ENCODE peak calls at places on chromosomes 13 and 19, in nine cellular contexts. L is ovary, O is left lung, B is Peyer's patch, R is ascending aorta, H is mammary epithelial cell, W is neural progenitor cell, E is cardiac muscle cell, P is fibroblast of lung. G is an unnamed sample. For H3K4me1, the result is how much of the 10 kb centered on the place peaks cover.

GRCh38 chr19:42229263-42229854 is 9.2 kb downstream of the ZNF526 start:
- DNase-seq in P (no peak), W (no peak), E (no peak), O (no peak), H (no peak), L (no peak), R (no peak), B (no peak), G (no peak)

GRCh38 chr13:99656843-99657506 is 155.7 kb downstream of the TM9SF2 start:
- DNase-seq in H (no peak), L (no peak), B (no peak), P (no peak), O (no peak), W (peak), E (no peak), R (no peak), G (no peak)

GRCh38 chr19:2546128-2547032 is 70.5 kb downstream of the GADD45B start:
- DNase-seq in L (no peak), P (peak), B (peak), R (peak), O (peak), W (peak), H (no peak), E (peak), G (peak)

GRCh38 chr19:17448190-17448967 is at the start of gene TMEM221:
- DNase-seq in P (no peak), W (peak), E (peak), L (peak), O (no peak), B (peak), H (no peak), R (peak), G (peak)

GRCh38 chr19:49149652-49150105 is 5.5 kb downstream of the HRC start:
- DNase-seq in B (peak), H (peak), E (peak), L (peak), R (peak), O (peak), P (peak), W (peak), G (peak)

GRCh38 chr13:32381539-32381938 is 46.4 kb downstream of the N4BP2L1 start:
- DNase-seq in R (no peak), E (peak), P (peak), W (peak), L (peak), H (peak), B (no peak), O (no peak), G (no peak)

GRCh38 chr19:46441775-46442332 is 13.1 kb upstream of the PNMA8C start:
- DNase-seq in R (no peak), L (no peak), B (no peak), P (no peak), E (no peak), O (no peak), H (no peak), W (no peak), G (no peak)

GRCh38 chr19:29653398-29653797 is 11.9 kb upstream of the PLEKHF1 start:
- DNase-seq in P (no peak), W (no peak), B (peak), L (no peak), O (no peak), H (no peak), E (no peak), R (no peak), G (no peak)

GRCh38 chr19:1668339-1669123 is 16.1 kb upstream of the TCF3 start:
- DNase-seq in R (no peak), H (no peak), O (no peak), E (peak), B (peak), P (peak), L (no peak), W (peak), G (no peak)

GRCh38 chr13:60397693-60398437 is 845 bp downstream of the TDRD3 start:
- DNase-seq in L (peak), O (peak), W (peak), R (peak), E (peak), P (peak), H (peak), B (peak), G (peak)

GRCh38 chr13:37878496-37878895 is 8.9 kb upstream of the TRPC4 start:
- DNase-seq in E (no peak), B (no peak), R (no peak), L (no peak), P (peak), W (no peak), H (no peak), O (no peak), G (no peak)

GRCh38 chr19:55647732-55648656 is at the start of gene CCDC106:
- DNase-seq in O (no peak), B (peak), L (peak), E (peak), H (peak), R (peak), P (peak), W (peak), G (no peak)

GRCh38 chr19:44907613-44908012 is 2.0 kb downstream of the APOE start:
- DNase-seq in B (no peak), P (no peak), W (no peak), L (no peak), O (no peak), E (no peak), H (no peak), R (no peak), G (no peak)

GRCh38 chr13:27339299-27339698 is 68.7 kb downstream of the RASL11A start:
- DNase-seq in O (no peak), W (peak), R (no peak), L (no peak), B (peak), P (peak), H (peak), E (peak), G (no peak)
- TF ChIP-seq CTCF in O (peak), W (peak), R (no peak), L (no peak), B (peak), P (peak), H (peak), E (peak), G (no peak)

DNA sequence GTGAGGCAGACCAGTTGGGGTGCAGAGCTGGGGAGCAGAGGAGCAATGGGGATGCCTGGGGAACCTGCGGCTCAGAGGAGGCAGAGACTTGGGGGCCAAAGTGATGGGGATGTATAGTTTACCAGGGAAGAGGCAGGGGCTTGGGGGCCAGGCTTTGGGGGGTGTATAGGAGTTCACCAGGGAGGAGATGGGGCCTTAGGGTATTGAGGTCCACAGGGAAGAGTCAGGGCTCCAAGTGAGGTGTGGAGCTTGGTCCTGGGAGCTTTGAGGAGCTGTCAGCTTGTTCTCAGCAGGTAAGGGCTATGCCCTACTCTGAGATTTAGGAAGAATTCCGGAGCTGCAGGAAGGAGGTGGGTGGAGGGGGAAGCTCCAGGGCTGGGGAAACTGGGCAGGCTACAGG is 10.8 kb downstream of the TNFAIP8L1 start:
- DNase-seq in O (no peak), L (no peak), B (no peak), R (no peak), E (no peak), H (no peak), P (no peak), W (no peak), G (no peak)
- H3K4me1 ChIP-seq in O (under half), L (under half), B (under half), R (under half), E (under half), H (under half), P (under half), W (under half), G (under half)

GRCh38 chr19:47510516-47511127 is 4.2 kb downstream of the NAPA start:
- DNase-seq in R (no peak), E (no peak), L (no peak), H (no peak), O (no peak), P (no peak), W (no peak), B (no peak), G (no peak)

GRCh38 chr19:47511128-47511517 is 3.7 kb downstream of the NAPA start:
- DNase-seq in H (no peak), R (no peak), E (no peak), P (no peak), W (no peak), L (peak), B (no peak), O (no peak), G (no peak)

GRCh38 chr19:47512948-47513319 is 1.9 kb downstream of the NAPA start:
- DNase-seq in H (no peak), P (no peak), L (no peak), W (no peak), R (no peak), E (no peak), O (no peak), B (no peak), G (no peak)

GRCh38 chr19:47511681-47512080 is 3.2 kb downstream of the NAPA start:
- DNase-seq in P (no peak), R (no peak), E (no peak), O (no peak), L (peak), W (no peak), B (no peak), H (no peak), G (no peak)

GRCh38 chr19:47512183-47512947 is 2.5 kb downstream of the NAPA start:
- DNase-seq in E (no peak), B (peak), W (no peak), L (peak), H (no peak), O (peak), R (no peak), P (peak), G (no peak)
- H3K4me3 ChIP-seq in E (no peak), B (peak), W (no peak), L (peak), H (no peak), O (no peak), R (no peak), P (peak), G (no peak)

GRCh38 chr13:113843063-113843654 is 20.7 kb downstream of the GAS6 start:
- DNase-seq in H (no peak), O (no peak), R (no peak), B (no peak), P (no peak), E (no peak), L (no peak), W (no peak), G (no peak)

GRCh38 chr13:113845055-113845454 is 18.8 kb downstream of the GAS6 start:
- DNase-seq in B (peak), O (peak), L (no peak), R (peak), P (no peak), W (no peak), E (no peak), H (no peak), G (no peak)

GRCh38 chr13:113845723-113846638 is 17.9 kb downstream of the GAS6 start:
- DNase-seq in E (no peak), P (no peak), O (peak), R (peak), L (no peak), H (no peak), B (no peak), W (no peak), G (no peak)

GRCh38 chr13:113842336-113843062 is 21.4 kb downstream of the GAS6 start:
- DNase-seq in B (no peak), H (no peak), R (no peak), L (no peak), P (no peak), O (no peak), W (no peak), E (peak), G (no peak)

DNA sequence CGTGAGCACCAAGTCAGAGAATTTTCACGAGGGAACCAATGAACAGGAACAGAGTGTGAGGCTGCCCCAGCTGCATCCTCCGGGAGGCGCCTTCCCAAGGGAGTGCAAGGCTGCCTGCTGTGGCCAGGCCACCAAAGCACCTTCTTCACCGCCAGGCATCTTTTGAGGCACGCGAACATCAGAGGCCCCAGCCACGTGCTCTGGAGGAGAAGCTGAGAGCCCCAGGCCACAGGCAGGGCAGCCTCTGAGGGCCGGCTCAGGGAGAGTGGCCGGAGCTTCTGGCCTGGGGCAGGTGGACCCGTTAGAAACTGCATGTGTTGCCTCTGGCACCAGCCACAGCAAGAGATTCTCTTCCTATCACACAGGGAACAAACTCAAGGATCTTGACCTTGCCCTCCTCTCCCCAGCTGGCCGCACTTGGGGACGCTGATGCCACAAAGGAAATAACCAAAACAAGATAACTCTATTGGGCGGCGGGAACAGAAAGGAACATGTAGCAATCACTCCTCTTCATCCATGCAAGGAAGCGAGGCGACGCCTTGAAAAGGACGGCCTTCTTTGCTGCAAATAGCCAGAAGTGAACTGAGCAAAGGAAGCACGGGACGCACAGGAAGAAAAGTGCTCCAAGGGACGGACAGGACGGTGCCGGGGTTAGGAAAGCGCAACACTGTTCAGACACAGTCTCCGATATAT is 19.9 kb downstream of the GAS6 start:
- DNase-seq in E (no peak), P (no peak), L (no peak), W (no peak), B (peak), R (no peak), O (peak), H (no peak), G (no peak)
- TF ChIP-seq CTCF in E (no peak), P (no peak), L (no peak), W (peak), B (no peak), R (no peak), O (no peak), H (no peak), G (no peak)

DNA sequence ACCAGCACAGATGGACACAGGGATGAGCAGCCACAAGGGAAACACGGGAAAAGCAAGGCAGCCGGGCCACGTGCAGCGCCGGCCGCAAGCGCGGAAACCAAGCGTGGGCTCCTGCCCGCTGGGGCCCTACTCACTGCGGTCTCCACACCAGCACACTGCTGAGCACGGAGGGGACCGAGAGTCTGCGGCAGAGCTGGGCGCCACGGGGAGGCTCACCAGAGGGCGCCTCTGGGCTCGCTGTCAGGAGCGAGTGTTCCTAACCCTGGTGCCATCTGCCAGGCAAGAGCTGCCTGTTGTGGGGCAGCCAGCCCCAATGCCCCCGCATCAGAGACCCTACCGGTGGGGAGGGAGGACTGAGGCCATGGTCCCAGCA is 26.5 kb downstream of the MPND start:
- DNase-seq in H (peak), L (no peak), O (peak), B (peak), P (no peak), R (no peak), W (peak), E (peak), G (no peak)
- H3K4me1 ChIP-seq in H (half or more), L (under half), O (under half), B (half or more), P (under half), R (half or more), W (under half), E (under half), G (under half)

GRCh38 chr19:18946918-18947317 is 5.9 kb upstream of the HOMER3 start:
- DNase-seq in L (no peak), H (no peak), O (no peak), R (no peak), W (no peak), E (no peak), B (peak), P (no peak), G (no peak)
- H3K4me3 ChIP-seq in L (no peak), H (no peak), O (no peak), R (no peak), W (no peak), E (no peak), B (no peak), P (no peak), G (no peak)